ENCODE peak calls at places on chromosomes 1 and 21, in seven cellular contexts. Z, L, G, O, E, C and U are unnamed samples. For H3K9me3, the result is how much of the 10 kb centered on the place peaks cover.

GRCh38 chr1:167599839-167600581 is 30.0 kb upstream of the RCSD1 start:
- DNase-seq in Z (peak), L (peak), G (no peak), O (peak), E (peak), C (peak), U (no peak)

GRCh38 chr1:30749691-30750583 is 7.6 kb downstream of the LAPTM5 start:
- DNase-seq in Z (no peak), L (no peak), G (no peak), O (peak), E (peak), C (no peak), U (no peak)

GRCh38 chr1:203128691-203129500 is 1.4 kb downstream of the ADORA1 start:
- DNase-seq in Z (no peak), L (no peak), G (no peak), O (peak), E (peak), C (no peak), U (no peak)

GRCh38 chr1:111142358-111142975 is 2.4 kb downstream of the CEPT1 start:
- DNase-seq in Z (no peak), L (peak), G (no peak), O (no peak), E (no peak), C (no peak), U (no peak)

GRCh38 chr1:112909847-112910246 is 46.1 kb downstream of the SLC16A1 start:
- DNase-seq in Z (no peak), L (no peak), G (no peak), O (no peak), E (no peak), C (no peak), U (no peak)

GRCh38 chr1:20486457-20487235 is 636 bp upstream of the CAMK2N1 start:
- DNase-seq in Z (peak), L (peak), G (peak), O (peak), E (peak), C (peak), U (no peak)

GRCh38 chr1:220992705-220993052 is 113.4 kb downstream of the HLX start:
- DNase-seq in Z (no peak), L (no peak), G (no peak), O (no peak), E (no peak), C (no peak), U (no peak)

GRCh38 chr1:6059866-6060265 is 14.2 kb downstream of the KCNAB2 start:
- DNase-seq in Z (no peak), L (no peak), G (no peak), O (no peak), E (no peak), C (no peak), U (no peak)

GRCh38 chr1:6397844-6398243 is 4.3 kb upstream of the ACOT7 start:
- DNase-seq in Z (no peak), L (no peak), G (no peak), O (no peak), E (no peak), C (no peak), U (no peak)

GRCh38 chr1:201267481-201268229 is 15.7 kb upstream of the PKP1 start:
- DNase-seq in Z (peak), L (no peak), G (no peak), O (no peak), E (no peak), C (peak), U (no peak)

GRCh38 chr21:14382486-14382834 is 486 bp downstream of the HSPA13 start:
- DNase-seq in Z (peak), L (no peak), G (no peak), O (no peak), E (no peak), C (peak), U (no peak)

GRCh38 chr1:22822371-22822770 is 111.7 kb downstream of the EPHB2 start:
- DNase-seq in Z (no peak), L (no peak), G (no peak), O (no peak), E (no peak), C (no peak), U (no peak)

GRCh38 chr1:117824612-117825011 is 104.8 kb downstream of the GDAP2 start:
- DNase-seq in Z (no peak), L (no peak), G (no peak), O (no peak), E (no peak), C (no peak), U (peak)

GRCh38 chr1:43232071-43232470 is 37.7 kb upstream of the TMEM125 start:
- DNase-seq in Z (peak), L (no peak), G (no peak), O (no peak), E (no peak), C (no peak), U (no peak)

GRCh38 chr1:14520514-14521163 is 77.8 kb upstream of the KAZN start:
- DNase-seq in Z (no peak), L (no peak), G (no peak), O (no peak), E (no peak), C (no peak), U (no peak)

GRCh38 chr21:30408782-30409494 is 13.1 kb downstream of the KRTAP13-1 start:
- DNase-seq in Z (no peak), L (peak), G (no peak), O (peak), E (peak), C (peak), U (no peak)

GRCh38 chr1:8472668-8473067 is 154.8 kb downstream of the SLC45A1 start:
- DNase-seq in Z (no peak), L (no peak), G (no peak), O (no peak), E (no peak), C (no peak), U (no peak)

GRCh38 chr1:43049487-43049886 is 90.8 kb upstream of the SLC2A1 start:
- DNase-seq in Z (peak), L (no peak), G (no peak), O (no peak), E (no peak), C (no peak), U (no peak)

GRCh38 chr1:207070811-207071210 is 17.7 kb downstream of the PFKFB2 start:
- DNase-seq in Z (no peak), L (no peak), G (no peak), O (no peak), E (no peak), C (no peak), U (no peak)

GRCh38 chr1:16980473-16981268 is at the start of gene MFAP2:
- DNase-seq in Z (no peak), L (no peak), G (peak), O (no peak), E (no peak), C (no peak), U (no peak)

GRCh38 chr21:21907271-21907670 is 909.1 kb downstream of the NCAM2 start:
- DNase-seq in Z (no peak), L (no peak), G (no peak), O (no peak), E (no peak), C (no peak), U (no peak)

GRCh38 chr21:38134084-38134873 is 122.5 kb upstream of the KCNJ15 start:
- DNase-seq in Z (no peak), L (no peak), G (no peak), O (no peak), E (no peak), C (no peak), U (no peak)

GRCh38 chr1:99763956-99764355 is 2.5 kb downstream of the FRRS1 start:
- DNase-seq in Z (peak), L (no peak), G (no peak), O (no peak), E (no peak), C (no peak), U (no peak)

GRCh38 chr1:58763214-58763613 is 20.6 kb downstream of the JUN start:
- DNase-seq in Z (peak), L (no peak), G (no peak), O (no peak), E (no peak), C (no peak), U (no peak)

GRCh38 chr1:152996633-152997385 is 4.7 kb upstream of the SPRR3 start:
- DNase-seq in Z (no peak), L (no peak), G (no peak), O (no peak), E (no peak), C (no peak), U (no peak)

GRCh38 chr1:109619655-109620395 is at the start of gene AMPD2:
- DNase-seq in Z (peak), L (peak), G (peak), O (peak), E (peak), C (peak), U (peak)

GRCh38 chr1:1020415-1021009 is 592 bp downstream of the AGRN start:
- DNase-seq in Z (no peak), L (peak), G (peak), O (no peak), E (no peak), C (no peak), U (no peak)

GRCh38 chr1:27862671-27863551 is 9.4 kb upstream of the THEMIS2 start:
- DNase-seq in Z (peak), L (peak), G (no peak), O (peak), E (peak), C (peak), U (peak)

GRCh38 chr1:148354284-148354869 is 128.7 kb downstream of the PPIAL4G start:
- DNase-seq in Z (no peak), L (no peak), G (no peak), O (no peak), E (no peak), C (no peak), U (no peak)

GRCh38 chr1:159170639-159171038 is 776 bp upstream of the CADM3 start:
- DNase-seq in Z (no peak), L (no peak), G (no peak), O (no peak), E (no peak), C (no peak), U (no peak)

GRCh38 chr1:37634554-37635308 is at the start of gene RSPO1:
- DNase-seq in Z (no peak), L (no peak), G (peak), O (peak), E (peak), C (no peak), U (no peak)

GRCh38 chr1:150535511-150536281 is 13.5 kb upstream of the ADAMTSL4 start:
- DNase-seq in Z (peak), L (no peak), G (no peak), O (no peak), E (no peak), C (no peak), U (no peak)

GRCh38 chr1:74673351-74674111 is at the start of gene ERICH3:
- DNase-seq in Z (no peak), L (no peak), G (peak), O (no peak), E (no peak), C (no peak), U (no peak)

DNA sequence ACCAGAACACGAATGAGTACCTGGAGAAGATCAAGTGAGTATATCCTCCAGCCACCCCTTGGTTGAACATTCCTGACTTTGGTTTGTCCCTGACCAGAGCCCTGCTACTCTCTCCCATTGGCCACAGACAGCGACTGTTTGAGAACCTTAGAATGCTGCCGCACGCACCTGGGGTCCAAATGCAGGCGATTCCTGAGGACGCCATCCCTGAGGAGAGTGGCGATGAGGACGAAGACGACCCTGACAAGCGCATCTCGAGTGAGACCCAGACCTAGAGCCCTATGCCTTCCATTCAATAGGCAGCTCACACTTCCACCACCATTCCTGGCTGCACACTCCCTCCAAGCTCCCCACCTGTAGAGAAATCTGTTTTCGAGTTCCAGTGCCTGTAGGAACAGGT is 4.5 kb downstream of the MARCKSL1 start:
- DNase-seq in Z (no peak), L (no peak), G (no peak), O (no peak), E (no peak), C (no peak), U (no peak)
- TF ChIP-seq POLR2A in Z (no peak), L (no peak), G (no peak), O (no peak), E (no peak), C (no peak), U (no peak)

GRCh38 chr1:248187363-248187762 is 9.7 kb upstream of the OR2M3 start:
- DNase-seq in Z (no peak), L (no peak), G (no peak), O (no peak), E (no peak), C (no peak), U (no peak)

GRCh38 chr1:248183996-248184395 is 9.4 kb downstream of the OR2M2 start:
- DNase-seq in Z (no peak), L (no peak), G (no peak), O (no peak), E (no peak), C (no peak), U (no peak)
- H3K9me3 ChIP-seq in Z (under half), L (under half), G (under half), O (under half), E (under half), C (under half), U (under half)

GRCh38 chr1:57017717-57018116 is 51.9 kb upstream of the C8B start:
- DNase-seq in Z (no peak), L (peak), G (no peak), O (no peak), E (no peak), C (no peak), U (no peak)
- TF ChIP-seq CTCF in Z (peak), L (peak), G (no peak), O (no peak), E (no peak), C (peak), U (no peak)

DNA sequence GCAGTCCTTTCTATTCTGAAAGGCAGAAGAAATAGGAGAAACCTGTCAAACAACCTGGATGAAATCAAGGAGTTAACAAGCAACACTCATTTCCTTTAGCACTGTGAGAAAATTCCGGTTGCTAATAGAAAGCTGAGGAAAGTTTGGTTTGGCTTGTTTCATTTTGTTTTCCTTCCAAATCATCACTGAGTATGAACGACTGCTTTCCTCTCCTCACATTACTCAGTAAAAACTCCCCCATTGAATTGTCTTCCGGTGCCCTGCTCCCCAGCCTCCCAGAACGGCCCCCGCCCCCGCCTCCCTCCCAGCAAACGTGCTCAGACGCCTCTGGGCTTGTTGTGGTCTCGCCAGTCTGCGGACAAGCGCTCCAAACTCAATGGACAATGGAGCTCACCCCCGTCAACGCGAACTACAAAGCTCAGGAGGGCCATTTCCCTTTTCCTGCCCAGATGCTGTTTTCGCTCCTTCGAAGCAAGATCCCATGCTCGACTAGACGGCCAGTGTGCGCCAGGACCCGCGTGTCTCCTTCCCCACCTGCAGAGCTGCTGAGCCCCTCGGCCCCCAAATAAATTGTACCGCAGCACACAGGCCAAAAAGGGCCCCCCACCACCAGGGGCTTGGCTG is 747 bp downstream of the STX6 start:
- DNase-seq in Z (peak), L (peak), G (peak), O (peak), E (peak), C (peak), U (peak)
- TF ChIP-seq POLR2A in Z (no peak), L (peak), G (no peak), O (no peak), E (no peak), C (no peak), U (no peak)

DNA sequence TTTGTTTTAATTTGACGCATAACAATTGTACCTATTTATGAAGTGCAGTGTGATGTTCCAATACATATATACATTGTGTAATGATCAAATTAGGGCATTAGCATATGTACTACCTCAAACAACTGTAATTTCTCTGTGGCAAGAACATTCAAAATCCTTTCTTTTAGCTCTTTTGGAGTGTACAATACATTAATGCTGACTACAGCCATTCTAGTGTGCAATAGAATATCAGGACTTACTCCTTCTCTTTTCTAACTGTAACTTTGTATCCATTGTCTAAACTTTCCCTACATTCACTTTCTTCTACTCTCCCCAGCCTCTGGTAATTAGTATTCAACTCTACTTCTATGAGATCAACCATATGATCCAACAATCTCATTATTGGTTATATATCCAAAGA is 1177.4 kb downstream of the KCNT2 start:
- DNase-seq in Z (no peak), L (no peak), G (no peak), O (no peak), E (no peak), C (no peak), U (no peak)
- H3K9me3 ChIP-seq in Z (under half), L (under half), G (under half), O (under half), E (under half), C (under half), U (under half)

GRCh38 chr1:155051777-155052398 is 772 bp downstream of the ADAM15 start:
- DNase-seq in Z (peak), L (no peak), G (peak), O (peak), E (peak), C (peak), U (peak)

GRCh38 chr1:155053531-155054105 is 2.5 kb downstream of the ADAM15 start:
- DNase-seq in Z (no peak), L (no peak), G (no peak), O (no peak), E (no peak), C (no peak), U (no peak)

GRCh38 chr1:155051342-155051776 is 243 bp downstream of the ADAM15 start:
- DNase-seq in Z (no peak), L (no peak), G (no peak), O (no peak), E (no peak), C (no peak), U (no peak)

GRCh38 chr1:155050560-155051341 is at the start of gene ADAM15:
- DNase-seq in Z (peak), L (peak), G (peak), O (peak), E (peak), C (peak), U (peak)

GRCh38 chr1:155052412-155053400 is 1.6 kb downstream of the ADAM15 start:
- DNase-seq in Z (no peak), L (peak), G (no peak), O (peak), E (peak), C (peak), U (no peak)
- TF ChIP-seq CTCF in Z (peak), L (peak), G (no peak), O (peak), E (peak), C (no peak), U (no peak)

DNA sequence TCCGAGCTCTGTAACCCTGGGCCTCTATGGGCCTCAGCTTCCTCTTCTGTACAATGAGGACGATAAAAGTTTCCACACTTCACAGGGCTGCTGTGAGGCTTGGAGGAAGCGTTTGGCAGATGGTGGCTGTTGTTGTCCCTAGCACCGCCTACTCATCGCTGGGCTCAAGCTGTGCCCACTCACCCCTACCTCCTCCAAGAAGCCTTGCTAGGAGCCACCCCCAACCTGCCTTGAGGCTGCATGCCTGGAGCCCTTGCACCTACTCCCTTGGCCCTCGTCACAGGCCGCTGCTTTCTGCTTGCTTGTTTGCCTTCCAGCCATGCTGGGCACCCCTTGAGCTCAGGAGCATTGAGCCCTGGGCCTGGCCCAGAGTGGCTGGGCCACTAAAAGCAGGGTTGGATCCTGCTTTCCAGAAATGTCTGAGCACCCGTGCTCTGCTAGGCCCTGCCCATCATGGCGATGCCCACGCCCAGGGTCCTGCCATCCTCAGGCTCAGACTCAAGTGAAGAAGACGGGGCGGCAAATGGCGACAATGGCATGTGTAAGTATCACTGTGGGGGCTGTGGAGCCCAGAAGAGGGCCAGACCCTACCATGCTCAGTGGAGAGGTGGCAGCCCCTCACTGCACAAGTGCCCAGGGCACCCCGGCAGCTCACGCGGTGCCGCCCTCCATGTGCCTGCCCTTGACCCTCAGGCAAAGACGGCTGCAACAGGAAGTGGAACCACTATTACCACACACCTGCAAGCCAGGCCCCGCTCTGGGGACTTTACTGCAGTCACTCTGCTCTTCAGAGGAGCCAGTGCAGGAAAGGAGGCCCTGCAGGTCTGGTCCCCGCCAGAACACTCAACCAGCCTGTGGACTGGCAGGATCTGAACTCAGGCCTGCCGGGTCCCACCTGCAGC is 9.5 kb downstream of the SH3BGRL3 start:
- DNase-seq in Z (no peak), L (peak), G (no peak), O (peak), E (peak), C (no peak), U (no peak)
- TF ChIP-seq POLR2A in Z (no peak), L (no peak), G (no peak), O (no peak), E (no peak), C (no peak), U (no peak)

DNA sequence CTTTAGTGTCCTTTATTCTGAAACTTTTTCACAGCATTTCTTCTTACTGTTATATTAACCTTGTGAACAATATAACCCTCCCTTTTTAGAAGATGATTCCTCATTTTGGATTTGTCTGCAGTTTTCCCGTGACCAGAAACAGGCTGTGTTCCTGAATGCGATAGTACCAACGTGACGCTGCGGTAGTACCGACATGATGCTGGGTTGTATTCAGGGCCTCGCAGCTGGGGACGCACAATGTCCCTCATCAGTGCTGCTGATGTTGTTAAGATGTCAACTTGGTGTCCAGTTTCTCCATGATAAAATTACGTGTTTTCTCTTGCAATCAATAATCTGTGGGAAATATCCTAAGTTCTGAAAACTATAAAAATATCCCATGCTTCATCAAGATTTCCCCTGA is 761.4 kb upstream of the TPTE start:
- DNase-seq in Z (no peak), L (no peak), G (no peak), O (no peak), E (no peak), C (no peak), U (no peak)
- H3K9me3 ChIP-seq in Z (under half), L (under half), G (under half), O (under half), E (under half), C (under half), U (under half)